ENCODE peak calls at places on chromosomes 12 and 14, in four cellular contexts. J is mesenchymal stem cell, K is A549, T is Karpas-422. I is an unnamed sample.

GRCh38 chr12:19482551-19483109 is 43.3 kb downstream of the AEBP2 start:
- DNase-seq in T (no peak), K (no peak), J (peak; percentile 30), I (peak; percentile 84)

GRCh38 chr12:101209319-101210302 is at the start of gene SLC5A8:
- DNase-seq in K (no peak), T (no peak), J (no peak), I (no peak)

GRCh38 chr14:20512139-20512905 is 7.0 kb downstream of the RNASE10 start:
- DNase-seq in K (no peak), J (no peak), T (no peak), I (no peak)

GRCh38 chr12:13220848-13221247 is 24.3 kb downstream of the EMP1 start:
- DNase-seq in J (no peak), K (no peak), T (no peak), I (no peak)

GRCh38 chr12:90153827-90154226 is 445.2 kb upstream of the ATP2B1 start:
- DNase-seq in T (no peak), K (no peak), J (no peak), I (no peak)

GRCh38 chr12:106631150-106631549 is 48.3 kb downstream of the RFX4 start:
- DNase-seq in J (no peak), T (no peak), K (no peak), I (no peak)

GRCh38 chr12:12511021-12511783 is 51.5 kb downstream of the DUSP16 start:
- DNase-seq in T (no peak), J (no peak), K (no peak), I (no peak)

GRCh38 chr12:53299101-53299453 is 418 bp upstream of the MYG1 start:
- DNase-seq in K (peak; percentile 67), J (peak; percentile 95), T (peak; percentile 74), I (no peak)

GRCh38 chr12:106084759-106085158 is 54.0 kb downstream of the NUAK1 start:
- DNase-seq in T (no peak), K (no peak), J (no peak), I (no peak)

GRCh38 chr12:593396-593976 is 69.8 kb downstream of the NINJ2 start:
- DNase-seq in T (peak; percentile 76), J (no peak), K (no peak), I (no peak)

GRCh38 chr14:24240110-24240918 is 2.1 kb downstream of the TINF2 start:
- DNase-seq in K (no peak), J (no peak), T (no peak), I (no peak)
- H3K4me2 ChIP-seq in K (no peak overlapping the region), J (no peak overlapping the region), T (peak overlapping the region; percentile 3), I (peak overlapping the region; percentile 100)

GRCh38 chr14:63513756-63514155 is 29.4 kb downstream of the PPP2R5E start:
- DNase-seq in J (no peak), T (no peak), K (no peak), I (no peak)
- H3K4me2 ChIP-seq in J (no peak overlapping the region), T (no peak overlapping the region), K (no peak overlapping the region), I (no peak overlapping the region)

GRCh38 chr14:69886843-69887242 is 7.6 kb downstream of the SMOC1 start:
- DNase-seq in J (peak; percentile 1), T (no peak), K (no peak), I (no peak)
- H3K4me2 ChIP-seq in J (no peak overlapping the region), T (peak overlapping the region; percentile 30), K (peak overlapping the region; percentile 47), I (no peak overlapping the region)

DNA sequence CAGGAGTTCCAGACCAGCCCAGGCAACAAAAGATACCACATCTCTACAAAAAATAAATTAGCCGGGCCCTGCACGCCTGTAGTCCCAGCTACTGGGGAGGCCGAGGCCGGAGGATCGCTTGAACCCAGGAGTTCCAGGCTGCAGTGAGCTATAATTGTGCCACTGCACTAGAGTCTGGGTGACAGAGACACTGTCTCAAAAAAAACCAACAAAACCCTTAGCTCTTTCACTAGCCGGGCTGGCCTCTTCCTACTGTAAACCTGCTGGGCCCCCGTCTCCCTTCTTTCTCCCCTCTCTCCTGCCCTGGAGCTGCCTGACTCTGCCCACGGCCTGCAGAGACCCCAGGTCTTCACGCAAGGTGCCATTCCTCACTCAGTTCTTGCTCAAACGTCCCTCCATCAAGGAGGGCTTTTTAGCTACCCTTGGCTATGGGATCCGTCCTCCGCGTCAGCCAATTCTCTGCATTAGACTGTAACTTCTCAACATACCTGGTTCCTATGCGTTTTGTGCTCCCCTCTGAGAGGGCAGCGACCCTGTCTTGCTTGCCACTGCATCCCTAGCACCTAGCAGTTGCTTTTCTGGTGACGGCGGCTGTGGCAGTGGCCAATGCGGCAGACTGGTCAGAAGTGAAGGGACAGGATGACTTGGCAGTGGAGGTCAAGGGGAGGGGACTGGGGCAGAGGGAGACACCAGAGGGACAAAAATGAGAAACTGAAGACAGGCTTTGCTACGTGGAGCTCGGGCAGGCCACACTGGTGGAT is 1.5 kb downstream of the B3GNT4 start:
- DNase-seq in J (no peak), K (no peak), T (no peak), I (no peak)
- H3K4me2 ChIP-seq in J (no peak overlapping the region), K (no peak overlapping the region), T (no peak overlapping the region), I (no peak overlapping the region)

DNA sequence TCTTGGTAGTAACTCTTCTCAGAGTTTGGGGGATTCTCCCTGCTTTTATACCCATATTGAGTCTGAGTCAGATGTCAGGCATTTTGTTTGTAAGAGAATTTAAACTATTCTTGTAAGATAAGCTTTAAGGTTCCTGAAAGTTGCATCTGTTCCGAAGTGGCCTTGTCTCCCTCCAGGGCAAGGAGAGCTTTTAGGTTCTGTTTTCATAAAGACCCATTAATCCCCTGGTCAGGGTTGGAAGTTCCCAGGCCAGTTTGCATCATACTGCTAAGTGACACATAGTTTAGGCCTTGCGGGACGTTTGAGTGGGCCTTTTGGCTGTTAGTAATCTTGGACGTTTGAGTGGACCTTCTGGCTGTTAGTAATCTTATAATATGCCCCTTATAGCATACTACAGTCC is 396.7 kb downstream of the NPAS3 start:
- DNase-seq in J (peak; percentile 75), K (no peak), T (no peak), I (no peak)
- H3K4me2 ChIP-seq in J (no peak overlapping the region), K (no peak overlapping the region), T (no peak overlapping the region), I (no peak overlapping the region)

DNA sequence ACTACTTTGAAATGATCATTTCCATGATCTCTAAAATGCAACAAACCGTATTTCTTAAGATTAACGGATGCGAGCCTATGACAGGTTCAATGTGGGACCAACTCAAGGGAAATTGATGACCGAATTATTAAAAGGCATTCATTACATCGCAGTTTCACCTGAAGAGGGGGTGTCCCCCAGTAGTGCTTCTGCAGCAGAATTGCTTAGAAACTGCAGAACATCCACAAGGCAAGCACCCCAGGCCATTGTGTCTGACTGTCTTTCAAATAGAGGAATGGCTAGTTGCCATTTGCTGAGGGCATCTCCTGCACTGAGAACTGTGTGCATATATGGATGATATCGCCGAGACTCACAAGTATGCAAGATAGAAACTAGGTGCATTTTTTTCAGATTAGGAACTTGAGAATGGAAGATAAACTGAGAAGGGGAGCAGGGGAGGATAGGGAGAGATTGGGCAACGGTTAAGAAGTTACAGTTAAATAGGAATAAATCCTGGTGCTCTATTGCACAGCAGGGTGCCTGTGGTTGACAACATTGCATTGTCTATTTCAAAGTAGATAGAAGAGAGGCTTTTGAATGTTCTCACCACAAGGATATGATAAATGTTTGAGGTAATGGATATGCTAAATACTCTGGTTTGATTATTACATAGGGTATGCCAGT is 234.3 kb upstream of the PLEKHG7 start:
- DNase-seq in T (no peak), J (no peak), K (no peak), I (no peak)
- H3K4me2 ChIP-seq in T (no peak overlapping the region), J (no peak overlapping the region), K (peak overlapping the region; percentile 21), I (peak overlapping the region; percentile 98)

GRCh38 chr12:111034148-111034910 is 114.0 kb upstream of the MYL2 start:
- DNase-seq in T (no peak), K (no peak), J (no peak), I (no peak)
- H3K4me2 ChIP-seq in T (no peak within 1 kb of the TSS), K (peak within 1 kb of the TSS; percentile 100), J (peak within 1 kb of the TSS; percentile 43), I (no peak within 1 kb of the TSS)

DNA sequence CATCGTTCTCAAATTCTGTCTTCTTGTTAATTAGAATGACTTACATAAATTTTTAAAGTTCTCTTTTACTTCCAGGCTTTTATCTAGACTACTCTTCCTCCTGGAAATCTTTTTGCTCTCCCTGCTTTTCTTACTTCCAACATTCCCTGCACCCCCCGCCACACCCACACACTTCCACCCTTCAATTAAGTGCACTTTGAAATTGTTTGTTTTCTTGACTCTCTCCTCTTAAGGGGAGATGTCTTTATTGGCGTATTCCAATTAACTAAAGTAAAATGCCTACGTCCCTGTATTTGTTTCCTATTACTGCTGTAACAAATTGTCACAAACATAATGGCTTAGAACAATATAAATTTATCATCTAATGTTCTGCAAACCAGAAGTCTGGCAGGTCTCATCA is 125.2 kb upstream of the KRR1 start:
- DNase-seq in T (no peak), J (no peak), K (no peak), I (no peak)
- H3K4me2 ChIP-seq in T (no peak overlapping the region), J (no peak overlapping the region), K (no peak overlapping the region), I (no peak overlapping the region)

DNA sequence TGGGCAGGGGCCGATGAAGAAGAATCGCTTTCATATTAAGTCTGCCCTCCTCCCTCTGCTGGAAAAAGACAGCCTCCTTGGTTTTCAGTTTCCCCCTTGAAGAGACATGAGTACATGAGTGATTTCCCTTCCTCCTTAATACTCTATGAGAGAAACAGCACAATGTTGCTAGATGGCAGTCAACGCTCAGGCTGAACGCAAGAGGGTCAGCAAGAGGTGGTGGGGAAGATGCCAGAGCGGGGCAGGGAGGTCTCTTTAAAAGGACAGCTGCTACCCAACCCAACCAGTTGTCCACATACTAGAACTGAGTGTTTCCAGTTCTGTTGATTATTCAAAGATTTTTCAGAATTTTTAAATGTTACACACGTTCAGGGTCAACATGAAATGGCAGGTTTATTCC is 22.8 kb downstream of the CRACR2A start:
- DNase-seq in K (no peak), J (no peak), T (no peak), I (no peak)
- H3K4me2 ChIP-seq in K (no peak overlapping the region), J (no peak overlapping the region), T (no peak overlapping the region), I (no peak overlapping the region)

GRCh38 chr12:29681370-29681769 is 102.4 kb downstream of the TMTC1 start:
- DNase-seq in J (no peak), T (no peak), K (no peak), I (no peak)
- H3K4me2 ChIP-seq in J (no peak overlapping the region), T (no peak overlapping the region), K (no peak overlapping the region), I (no peak overlapping the region)